ENCODE peak calls at places on chromosomes 11 and 22, in nine cellular contexts. H is GM13977, M is psoas muscle, K is epithelial cell of proximal tubule, E is mucosa of descending colon, J is NB4, A is upper lobe of right lung, Z is AG04449, P is pancreas. W is an unnamed sample.

GRCh38 chr11:29243616-29244015 is 773.2 kb downstream of the KCNA4 start:
- DNase-seq in H (no peak), M (no peak), K (no peak), E (no peak), J (no peak), A (no peak), Z (no peak), P (no peak), W (no peak)

GRCh38 chr11:109522116-109522755 is 100.2 kb downstream of the C11orf87 start:
- DNase-seq in H (no peak), M (no peak), K (no peak), E (no peak), J (no peak), A (no peak), Z (no peak), P (no peak), W (no peak)

GRCh38 chr22:50606126-50606525 is 5.5 kb downstream of the MAPK8IP2 start:
- DNase-seq in H (peak), M (no peak), K (no peak), E (no peak), J (peak), A (no peak), Z (no peak), P (no peak), W (peak)

GRCh38 chr11:36300651-36301050 is 4.6 kb downstream of the PRR5L start:
- DNase-seq in H (no peak), M (peak), K (no peak), E (peak), J (no peak), A (peak), Z (no peak), P (peak), W (no peak)

GRCh38 chr11:7523416-7524210 is 9.8 kb downstream of the PPFIBP2 start:
- DNase-seq in H (no peak), M (no peak), K (no peak), E (no peak), J (no peak), A (no peak), Z (no peak), P (no peak), W (no peak)

GRCh38 chr11:11586465-11586864 is 35.3 kb downstream of the GALNT18 start:
- DNase-seq in H (no peak), M (no peak), K (no peak), E (no peak), J (no peak), A (no peak), Z (no peak), P (no peak), W (no peak)

GRCh38 chr11:6404341-6405038 is 14.2 kb downstream of the SMPD1 start:
- DNase-seq in H (no peak), M (no peak), K (no peak), E (no peak), J (no peak), A (no peak), Z (peak), P (no peak), W (no peak)

GRCh38 chr11:46916669-46917108 is 1.7 kb downstream of the LRP4 start:
- DNase-seq in H (peak), M (peak), K (no peak), E (peak), J (peak), A (no peak), Z (no peak), P (peak), W (peak)

GRCh38 chr11:47325271-47326041 is 27.0 kb downstream of the MYBPC3 start:
- DNase-seq in H (no peak), M (no peak), K (no peak), E (peak), J (no peak), A (no peak), Z (no peak), P (no peak), W (no peak)

GRCh38 chr11:57597461-57597892 is at the start of gene SERPING1:
- DNase-seq in H (no peak), M (peak), K (no peak), E (peak), J (no peak), A (peak), Z (no peak), P (peak), W (no peak)

DNA sequence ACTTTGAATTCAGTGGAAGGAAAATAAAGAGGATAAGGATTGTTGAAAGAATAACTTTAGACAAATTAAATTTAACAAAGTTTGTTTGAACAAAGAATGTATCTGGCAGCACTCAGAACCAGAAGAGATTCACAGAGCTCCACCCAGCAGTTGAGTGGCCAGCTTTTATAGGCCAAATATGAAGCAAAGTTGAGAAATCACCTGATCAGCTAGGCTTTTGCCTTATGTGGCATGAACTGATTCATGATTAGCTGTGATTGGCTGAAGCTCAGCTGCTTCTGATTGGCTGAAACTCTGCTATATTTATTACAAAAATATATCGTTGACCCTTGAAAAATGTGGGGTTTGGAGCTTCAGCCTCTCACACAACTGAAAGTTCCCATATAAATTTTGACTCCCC is 62.6 kb downstream of the PIWIL4 start:
- DNase-seq in H (no peak), M (no peak), K (no peak), E (no peak), J (no peak), A (no peak), Z (no peak), P (no peak), W (no peak)
- TF ChIP-seq CTCF in H (no peak), M (no peak), K (no peak), E (no peak), J (no peak), A (no peak), Z (no peak), P (no peak), W (no peak)

DNA sequence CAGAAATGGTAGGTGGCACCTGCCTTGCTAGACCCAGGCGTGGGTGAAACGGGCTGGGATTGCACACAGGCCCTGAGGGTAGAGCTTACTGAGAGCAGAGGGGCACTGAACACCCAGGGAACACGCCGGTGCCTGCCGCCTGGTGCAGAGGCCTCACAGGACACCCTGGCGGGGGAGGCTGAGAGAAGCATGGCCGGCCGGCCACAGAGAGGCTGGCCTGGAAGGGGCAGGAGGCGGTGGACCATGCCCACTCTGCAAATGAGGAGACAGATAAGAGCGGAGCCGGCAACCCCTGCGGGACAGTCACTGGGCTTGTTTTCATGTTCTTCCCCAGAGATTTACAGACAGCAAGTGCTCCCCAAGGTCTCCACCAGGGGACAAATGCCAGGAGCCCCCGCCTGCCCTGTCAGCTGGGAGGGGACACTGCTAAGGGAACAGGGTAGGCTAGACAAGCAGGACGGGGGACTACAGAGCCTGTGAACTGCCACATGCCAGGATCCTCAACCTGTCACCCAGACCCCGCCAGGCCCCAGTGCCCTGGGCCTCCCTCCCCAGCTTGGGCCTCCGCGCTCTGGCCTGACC is 38.5 kb upstream of the TCF20 start:
- DNase-seq in H (no peak), M (no peak), K (no peak), E (no peak), J (no peak), A (no peak), Z (no peak), P (no peak), W (no peak)
- TF ChIP-seq CTCF in H (no peak), M (no peak), K (no peak), E (no peak), J (no peak), A (no peak), Z (no peak), P (no peak), W (no peak)

GRCh38 chr11:43691806-43692205 is 11.3 kb downstream of the HSD17B12 start:
- DNase-seq in H (no peak), M (no peak), K (no peak), E (no peak), J (no peak), A (no peak), Z (no peak), P (no peak), W (no peak)
- TF ChIP-seq CTCF in H (no peak), M (no peak), K (no peak), E (no peak), J (no peak), A (no peak), Z (no peak), P (no peak), W (no peak)

DNA sequence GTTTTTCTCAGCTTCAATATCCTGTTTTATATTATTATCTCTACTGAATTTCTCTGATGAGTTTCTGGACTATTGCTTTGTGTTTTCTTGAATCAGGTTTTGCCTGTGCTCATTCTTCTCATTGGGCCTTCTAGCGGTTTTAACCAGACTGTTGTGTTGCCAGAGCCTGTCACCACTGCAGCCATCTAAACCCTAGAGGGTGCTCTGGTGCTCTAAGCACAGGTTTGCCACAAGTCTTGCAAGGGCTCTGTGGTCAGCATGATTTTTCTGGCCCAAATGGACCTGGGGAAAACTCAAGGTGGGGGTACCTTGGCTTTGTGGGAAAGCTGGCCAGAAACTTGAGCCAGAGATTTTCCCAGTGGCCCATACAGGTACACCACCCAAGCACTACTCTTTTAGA is 52.4 kb upstream of the TYR start:
- DNase-seq in H (no peak), M (no peak), K (no peak), E (no peak), J (no peak), A (no peak), Z (no peak), P (no peak), W (no peak)
- TF ChIP-seq CTCF in H (no peak), M (no peak), K (no peak), E (no peak), J (no peak), A (no peak), Z (no peak), P (no peak), W (no peak)

GRCh38 chr11:24623121-24623520 is 126.3 kb downstream of the LUZP2 start:
- DNase-seq in H (no peak), M (no peak), K (no peak), E (no peak), J (no peak), A (no peak), Z (peak), P (no peak), W (no peak)

GRCh38 chr11:24622262-24622661 is 125.4 kb downstream of the LUZP2 start:
- DNase-seq in H (no peak), M (no peak), K (no peak), E (no peak), J (no peak), A (no peak), Z (no peak), P (no peak), W (no peak)

GRCh38 chr11:24619900-24620299 is 123.0 kb downstream of the LUZP2 start:
- DNase-seq in H (no peak), M (no peak), K (no peak), E (no peak), J (no peak), A (no peak), Z (no peak), P (no peak), W (no peak)

GRCh38 chr11:24617856-24618255 is 121.0 kb downstream of the LUZP2 start:
- DNase-seq in H (no peak), M (no peak), K (no peak), E (no peak), J (peak), A (no peak), Z (no peak), P (no peak), W (no peak)
- TF ChIP-seq CTCF in H (peak), M (no peak), K (peak), E (no peak), J (no peak), A (no peak), Z (no peak), P (no peak), W (no peak)

DNA sequence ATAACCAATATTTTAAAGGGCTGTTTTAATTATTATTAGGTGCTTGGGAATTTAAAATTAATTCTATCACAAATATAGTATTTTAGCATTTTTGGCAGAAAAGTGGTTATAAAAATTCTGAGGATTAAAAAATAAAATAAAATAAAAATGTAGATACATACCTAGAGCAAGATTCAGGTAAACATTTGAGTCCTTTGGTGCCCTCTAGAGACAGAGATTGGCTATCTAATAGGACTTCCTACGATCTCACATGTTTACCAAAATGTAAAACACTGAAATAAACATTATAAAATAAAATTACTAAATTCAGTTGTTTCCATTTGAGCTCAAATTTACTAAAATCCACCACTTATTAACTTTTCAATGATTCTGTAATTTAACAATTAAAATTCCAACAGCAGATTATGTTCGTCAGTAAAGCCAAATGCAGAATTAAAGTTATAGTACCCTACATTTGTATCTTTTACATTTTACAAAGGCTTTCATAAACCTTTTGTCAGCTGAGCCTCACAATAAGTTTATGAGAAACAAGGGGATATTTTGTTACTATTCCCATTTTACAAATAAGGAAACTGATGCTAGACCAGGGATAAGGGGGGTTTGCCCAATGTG is 27.7 kb downstream of the SLC36A4 start:
- DNase-seq in H (no peak), M (no peak), K (no peak), E (peak), J (peak), A (no peak), Z (peak), P (no peak), W (no peak)
- TF ChIP-seq CTCF in H (peak), M (peak), K (peak), E (peak), J (peak), A (peak), Z (peak), P (peak), W (no peak)

GRCh38 chr22:29480512-29481264 is 670 bp downstream of the NEFH start:
- DNase-seq in H (no peak), M (peak), K (no peak), E (no peak), J (no peak), A (peak), Z (no peak), P (no peak), W (no peak)
- TF ChIP-seq CTCF in H (peak), M (no peak), K (no peak), E (no peak), J (no peak), A (no peak), Z (no peak), P (no peak), W (no peak)

W was measured in GM13976.